ENCODE peak calls at places on chromosomes 5 and 9, in four cellular contexts. G, X, Z and Y are unnamed samples.

GRCh38 chr5:122877518-122877917 is 32.1 kb downstream of the SNX24 start:
- DNase-seq in Z (no peak), G (no peak), X (no peak), Y (no peak)

GRCh38 chr9:108671794-108672193 is 184.0 kb downstream of the ACTL7B start:
- DNase-seq in Z (no peak), G (no peak), X (no peak), Y (no peak)

GRCh38 chr5:167953151-167953788 is 338.2 kb upstream of the WWC1 start:
- DNase-seq in Z (no peak), X (no peak), G (no peak), Y (no peak)

GRCh38 chr5:171965740-171966139 is 40.7 kb downstream of the FBXW11 start:
- DNase-seq in Z (no peak), G (no peak), X (no peak), Y (no peak)

GRCh38 chr9:120928015-120928719 is 1.6 kb upstream of the TRAF1 start:
- DNase-seq in X (no peak), G (no peak), Z (peak), Y (no peak)

GRCh38 chr5:88746438-88746882 is 136.5 kb downstream of the MEF2C start:
- DNase-seq in X (no peak), G (no peak), Z (no peak), Y (no peak)

GRCh38 chr9:32406046-32406445 is 21.6 kb downstream of the ACO1 start:
- DNase-seq in Z (no peak), X (no peak), G (no peak), Y (no peak)

GRCh38 chr5:126525630-126526245 is 69.3 kb downstream of the ALDH7A1 start:
- DNase-seq in X (no peak), G (peak), Z (peak), Y (no peak)

GRCh38 chr5:84130006-84130580 is 254.6 kb downstream of the EDIL3 start:
- DNase-seq in G (no peak), Z (no peak), X (no peak), Y (peak)

GRCh38 chr9:132506907-132507669 is 75.3 kb upstream of the BARHL1 start:
- DNase-seq in X (no peak), Z (no peak), G (no peak), Y (peak)

GRCh38 chr5:139668064-139668880 is 20.1 kb downstream of the CXXC5 start:
- DNase-seq in Z (no peak), G (peak), X (no peak), Y (no peak)

GRCh38 chr5:139668924-139669680 is 21.0 kb downstream of the CXXC5 start:
- DNase-seq in X (no peak), Z (no peak), G (no peak), Y (no peak)

GRCh38 chr5:139670369-139671095 is 22.4 kb downstream of the CXXC5 start:
- DNase-seq in G (no peak), Z (no peak), X (no peak), Y (no peak)

GRCh38 chr5:139669681-139670368 is 21.7 kb downstream of the CXXC5 start:
- DNase-seq in Z (no peak), X (no peak), G (no peak), Y (no peak)

DNA sequence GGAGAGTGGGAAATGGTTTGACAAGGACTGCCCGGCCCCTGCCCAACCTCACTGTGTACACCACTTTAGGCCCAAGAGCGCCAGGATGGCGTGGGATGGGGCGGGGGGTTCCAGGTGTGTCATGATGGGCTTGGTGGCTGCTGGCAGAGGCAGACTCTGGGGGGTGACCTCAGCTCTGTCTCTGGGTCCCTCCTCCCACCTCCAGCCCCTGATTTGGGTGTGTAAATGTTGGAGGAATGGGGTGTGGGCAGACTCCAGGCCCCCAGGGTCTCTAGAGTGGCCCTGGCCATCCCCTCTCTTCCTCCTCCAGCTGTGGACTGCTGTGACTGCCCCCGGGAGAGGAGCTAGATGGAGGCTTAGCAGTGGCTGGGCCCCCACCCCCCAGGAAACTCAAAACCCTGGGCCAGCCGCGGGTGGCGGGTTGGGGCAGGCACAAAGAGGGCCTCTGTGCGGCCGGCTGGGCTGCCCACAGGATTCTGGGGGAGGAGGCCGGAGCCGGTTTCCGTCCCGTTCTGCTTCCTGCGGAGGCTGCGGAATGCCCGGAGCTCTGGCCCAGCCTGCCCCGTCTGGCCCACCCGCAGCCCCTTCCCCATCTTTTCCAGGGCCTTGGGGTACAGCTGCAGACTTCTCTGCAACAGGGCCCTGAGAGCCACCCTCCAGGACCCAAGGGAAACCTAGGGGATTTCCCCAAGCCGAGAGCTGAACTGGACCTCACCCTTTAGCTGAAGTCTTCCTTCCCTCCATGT is 23.1 kb downstream of the CXXC5 start:
- DNase-seq in X (peak), G (peak), Z (no peak), Y (no peak)
- H3K4me3 ChIP-seq in X (peak), G (no peak), Z (peak), Y (no peak)

GRCh38 chr5:128081111-128081865 is 2.3 kb upstream of the SLC12A2 start:
- DNase-seq in G (peak), X (no peak), Z (no peak), Y (no peak)
- TF ChIP-seq CTCF in G (no peak), X (no peak), Z (no peak), Y (no peak)

GRCh38 chr5:58286741-58287140 is 173.1 kb downstream of the PLK2 start:
- DNase-seq in Z (no peak), X (no peak), G (no peak), Y (no peak)

GRCh38 chr5:58279259-58279658 is 180.6 kb downstream of the PLK2 start:
- DNase-seq in Z (no peak), G (no peak), X (no peak), Y (no peak)

GRCh38 chr5:58281189-58281588 is 178.7 kb downstream of the PLK2 start:
- DNase-seq in X (no peak), Z (no peak), G (no peak), Y (no peak)

DNA sequence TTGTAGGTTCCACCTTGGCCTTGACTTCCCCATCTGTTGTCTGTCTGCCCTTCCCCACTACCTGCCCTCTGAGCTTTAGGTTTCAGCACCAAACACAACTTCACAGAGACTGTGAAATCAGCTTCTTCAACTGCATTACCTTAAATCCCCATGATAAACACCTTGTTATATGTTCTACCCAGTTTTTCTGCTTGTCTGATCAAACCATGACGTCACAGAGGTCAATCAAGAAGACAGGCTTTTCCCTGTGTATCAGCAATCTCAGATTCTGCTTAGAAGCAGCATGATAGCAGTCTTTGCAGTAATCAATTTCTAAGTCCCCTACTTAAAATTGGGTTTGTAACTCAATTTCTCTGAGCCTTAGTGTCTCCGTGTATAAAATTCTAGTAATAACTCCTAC is 175.0 kb downstream of the PLK2 start:
- DNase-seq in Z (no peak), X (no peak), G (no peak), Y (no peak)
- H3K4me3 ChIP-seq in Z (no peak), X (no peak), G (no peak), Y (no peak)

GRCh38 chr5:114101153-114101552 is 260.7 kb upstream of the KCNN2 start:
- DNase-seq in Z (no peak), X (no peak), G (peak), Y (peak)
- TF ChIP-seq CTCF in Z (peak), X (peak), G (peak), Y (peak)

DNA sequence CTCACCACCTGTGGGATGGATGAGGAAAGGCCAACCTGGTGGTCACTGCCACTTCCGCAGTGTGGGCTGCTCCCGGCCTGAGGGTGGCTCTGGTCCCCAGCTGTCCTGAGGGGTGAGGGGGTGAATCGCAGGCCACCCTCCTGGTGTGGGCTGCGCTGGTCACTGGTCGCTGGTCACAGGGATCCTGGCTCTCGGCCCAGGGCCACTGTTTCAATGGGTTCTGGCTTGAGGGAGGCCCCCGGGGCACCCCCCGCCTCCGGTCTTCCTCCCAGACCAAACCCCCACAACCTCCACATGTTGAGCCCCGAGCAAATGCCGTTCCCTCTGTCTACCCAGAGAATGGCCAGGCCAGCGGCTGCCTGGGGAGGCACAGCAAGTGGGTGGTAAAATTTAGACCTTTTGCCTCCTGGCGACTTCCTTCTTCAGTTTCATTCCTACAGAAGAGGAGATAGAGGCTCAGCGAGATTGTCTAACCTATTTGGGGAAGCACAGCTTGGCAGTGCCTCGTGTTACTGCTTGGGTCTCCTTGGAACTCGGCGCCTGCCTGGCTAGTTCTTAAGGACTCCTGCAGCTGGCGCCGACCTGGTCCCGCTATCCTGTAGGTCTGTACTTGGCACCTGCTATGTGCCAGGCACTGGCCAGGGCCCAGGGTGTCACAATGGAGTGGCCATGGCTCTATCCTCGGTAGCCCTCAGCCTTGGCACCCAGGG is 48.2 kb downstream of the RXRA start:
- DNase-seq in G (no peak), X (no peak), Z (peak), Y (no peak)
- H3K4me3 ChIP-seq in G (no peak), X (no peak), Z (peak), Y (no peak)

DNA sequence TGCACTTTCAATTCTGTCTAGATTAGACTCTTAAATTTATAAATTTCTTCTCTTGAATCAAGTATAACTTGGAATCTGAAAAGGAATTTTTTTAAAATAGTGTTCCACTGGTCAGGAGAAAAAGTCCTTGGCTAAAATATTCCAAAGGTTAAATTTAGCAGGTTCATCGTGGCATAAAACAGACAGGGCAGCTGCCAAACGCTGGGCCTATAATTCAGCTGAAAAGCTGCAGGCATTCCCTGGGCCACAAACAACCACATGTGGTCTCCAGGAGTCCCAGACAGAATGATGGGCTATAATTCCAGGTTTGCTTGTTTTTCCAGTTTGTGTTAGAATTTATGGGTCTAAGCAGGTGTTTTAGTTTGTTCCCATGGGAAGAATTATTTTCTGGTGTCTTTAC is 71.1 kb upstream of the RETREG1 start:
- DNase-seq in Z (no peak), X (no peak), G (no peak), Y (no peak)
- TF ChIP-seq CTCF in Z (no peak), X (no peak), G (no peak), Y (no peak)